ENCODE peak calls at places on chromosome 4, in ten cellular contexts. P is heart left ventricle, A is OCI-LY7, Y is IMR-90, S is esophagus squamous epithelium, H is uterus, B is psoas muscle, E is DND-41, V is left lung, G is cardiac muscle cell. O is an unnamed sample.

GRCh38 chr4:36392916-36393315 is 111.5 kb downstream of the DTHD1 start:
- DNase-seq in P (no peak), A (no peak), Y (no peak), S (no peak), H (no peak), B (no peak), E (no peak), V (no peak), G (no peak), O (no peak)

GRCh38 chr4:40307627-40308497 is 27.3 kb upstream of the CHRNA9 start:
- DNase-seq in P (peak; percentile 34), A (peak; percentile 87), Y (no peak), S (no peak), H (no peak), B (no peak), E (peak; percentile 77), V (peak; percentile 67), G (no peak), O (no peak)

GRCh38 chr4:83851261-83852084 is 315.6 kb downstream of the GPAT3 start:
- DNase-seq in P (no peak), A (no peak), Y (peak; percentile 37), S (no peak), H (no peak), B (no peak), E (no peak), V (no peak), G (peak; percentile 5), O (peak; percentile 93)

GRCh38 chr4:103099691-103100392 is at the start of gene BDH2:
- DNase-seq in P (peak; percentile 58), A (peak; percentile 94), Y (peak; percentile 97), S (no peak), H (peak; percentile 78), B (no peak), E (peak; percentile 58), V (peak; percentile 45), G (peak; percentile 89), O (peak; percentile 96)

GRCh38 chr4:83082777-83083176 is 31.8 kb downstream of the PLAC8 start:
- DNase-seq in P (no peak), A (no peak), Y (no peak), S (no peak), H (no peak), B (no peak), E (no peak), V (no peak), G (no peak), O (no peak)

GRCh38 chr4:74146581-74147129 is 11.3 kb upstream of the MTHFD2L start:
- DNase-seq in P (no peak), A (no peak), Y (no peak), S (no peak), H (no peak), B (no peak), E (no peak), V (no peak), G (no peak), O (no peak)

GRCh38 chr4:7206856-7207567 is 14.7 kb downstream of the SORCS2 start:
- DNase-seq in P (peak; percentile 86), A (no peak), Y (peak; percentile 90), S (no peak), H (peak; percentile 88), B (peak; percentile 89), E (no peak), V (peak; percentile 82), G (peak; percentile 54), O (no peak)

GRCh38 chr4:109398928-109399327 is 34.7 kb upstream of the SEC24B start:
- DNase-seq in P (no peak), A (no peak), Y (no peak), S (no peak), H (no peak), B (no peak), E (no peak), V (no peak), G (no peak), O (no peak)

GRCh38 chr4:152083348-152083747 is 322.5 kb upstream of the GATB start:
- DNase-seq in P (no peak), A (no peak), Y (no peak), S (no peak), H (no peak), B (no peak), E (no peak), V (no peak), G (no peak), O (no peak)

GRCh38 chr4:130125468-130125867 is 1029.5 kb downstream of the C4orf33 start:
- DNase-seq in P (no peak), A (no peak), Y (no peak), S (no peak), H (no peak), B (no peak), E (no peak), V (no peak), G (no peak), O (no peak)

GRCh38 chr4:183350317-183351071 is 28.3 kb upstream of the CLDN24 start:
- DNase-seq in P (no peak), A (no peak), Y (no peak), S (no peak), H (no peak), B (no peak), E (no peak), V (no peak), G (no peak), O (no peak)

GRCh38 chr4:106058919-106059318 is 163.6 kb downstream of the NPNT start:
- DNase-seq in P (no peak), A (no peak), Y (peak; percentile 31), S (no peak), H (no peak), B (no peak), E (no peak), V (no peak), G (no peak), O (no peak)

GRCh38 chr4:155600246-155600645 is 66.4 kb upstream of the GUCY1A1 start:
- DNase-seq in P (no peak), A (no peak), Y (no peak), S (no peak), H (no peak), B (no peak), E (no peak), V (no peak), G (no peak), O (no peak)

GRCh38 chr4:54658321-54659093 is 750 bp downstream of the KIT start:
- DNase-seq in P (peak; percentile 53), A (no peak), Y (peak; percentile 36), S (no peak), H (peak; percentile 18), B (peak; percentile 52), E (no peak), V (peak; percentile 47), G (peak; percentile 78), O (peak; percentile 77)

DNA sequence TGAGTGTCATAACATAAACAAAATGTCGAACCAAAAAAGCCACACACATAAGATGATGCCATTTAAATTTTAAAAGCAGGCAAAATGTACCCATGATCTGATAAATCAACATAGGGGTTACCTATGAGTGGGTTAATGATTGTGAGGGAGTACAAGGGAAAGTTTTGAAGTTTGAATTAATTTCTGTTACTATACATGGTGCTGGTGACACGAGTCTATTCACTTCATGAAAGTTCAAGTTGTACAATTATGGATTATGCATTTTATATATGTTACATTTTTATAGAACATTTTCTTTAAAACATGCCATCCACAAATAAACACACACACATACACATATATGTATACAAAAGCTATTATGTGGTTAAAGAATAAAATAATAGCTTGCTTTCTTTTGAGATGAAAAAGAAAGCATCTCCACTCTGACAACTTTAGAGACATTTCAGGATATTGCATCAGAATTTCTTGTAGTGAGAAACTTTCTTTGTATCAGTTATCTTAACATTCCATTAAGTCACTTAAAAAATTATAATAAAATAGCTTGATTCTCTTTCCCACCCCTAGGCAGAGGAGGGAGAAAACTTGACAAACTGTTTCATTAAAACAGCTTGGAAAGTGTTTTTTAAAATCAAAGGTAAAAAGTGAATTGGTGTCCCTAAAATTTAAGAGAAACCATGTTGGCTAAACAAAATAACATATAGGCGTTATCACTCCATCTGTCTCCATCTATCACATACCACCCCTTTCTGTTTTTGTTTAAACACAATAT is 891.8 kb upstream of the NDST4 start:
- DNase-seq in P (no peak), A (peak; percentile 22), Y (no peak), S (no peak), H (no peak), B (no peak), E (no peak), V (no peak), G (no peak), O (no peak)
- H3K4me1 ChIP-seq in P (no peaks in the 10 kb centered on the region), A (no peaks in the 10 kb centered on the region), Y (no peaks in the 10 kb centered on the region), S (no peaks in the 10 kb centered on the region), H (no peaks in the 10 kb centered on the region), B (no peaks in the 10 kb centered on the region), E (peaks cover 18% of the 10 kb centered on the region), V (no peaks in the 10 kb centered on the region), G (no peaks in the 10 kb centered on the region), O (no peaks in the 10 kb centered on the region)

GRCh38 chr4:98838977-98839618 is 89.8 kb downstream of the EIF4E start:
- DNase-seq in P (no peak), A (no peak), Y (peak; percentile 15), S (no peak), H (no peak), B (no peak), E (no peak), V (no peak), G (no peak), O (peak; percentile 76)
- H3K4me3 ChIP-seq in P (peak overlapping the region; percentile 22), A (no peak overlapping the region), Y (no peak overlapping the region), S (no peak overlapping the region), H (no peak overlapping the region), B (no peak overlapping the region), E (no peak overlapping the region), V (no peak overlapping the region), G (no peak overlapping the region), O (no peak overlapping the region)

GRCh38 chr4:21451032-21451431 is 497.5 kb downstream of the KCNIP4 start:
- DNase-seq in P (no peak), A (no peak), Y (peak; percentile 4), S (no peak), H (no peak), B (no peak), E (no peak), V (no peak), G (no peak), O (no peak)
- H3K9me3 ChIP-seq in P (no peaks in the 10 kb centered on the region), A (no peaks in the 10 kb centered on the region), Y (peaks cover 5% of the 10 kb centered on the region), S (no peaks in the 10 kb centered on the region), H (no peaks in the 10 kb centered on the region), B (peaks cover 3% of the 10 kb centered on the region), E (no peaks in the 10 kb centered on the region), V (no peaks in the 10 kb centered on the region), G (no peaks in the 10 kb centered on the region), O (no peaks in the 10 kb centered on the region)

GRCh38 chr4:81650871-81651270 is 179.2 kb upstream of the RASGEF1B start:
- DNase-seq in P (no peak), A (no peak), Y (no peak), S (no peak), H (no peak), B (no peak), E (peak; percentile 71), V (no peak), G (peak; percentile 5), O (no peak)

GRCh38 chr4:81648576-81649272 is 177.0 kb upstream of the RASGEF1B start:
- DNase-seq in P (no peak), A (peak; percentile 88), Y (no peak), S (no peak), H (no peak), B (no peak), E (peak; percentile 87), V (peak; percentile 45), G (no peak), O (no peak)

GRCh38 chr4:81647388-81647787 is 175.7 kb upstream of the RASGEF1B start:
- DNase-seq in P (no peak), A (no peak), Y (no peak), S (no peak), H (no peak), B (no peak), E (no peak), V (no peak), G (no peak), O (no peak)

GRCh38 chr4:81651500-81651899 is 179.8 kb upstream of the RASGEF1B start:
- DNase-seq in P (no peak), A (peak; percentile 46), Y (no peak), S (no peak), H (no peak), B (no peak), E (no peak), V (no peak), G (no peak), O (no peak)

GRCh38 chr4:81652069-81652478 is 180.4 kb upstream of the RASGEF1B start:
- DNase-seq in P (no peak), A (no peak), Y (no peak), S (no peak), H (no peak), B (no peak), E (no peak), V (no peak), G (no peak), O (no peak)
- H3K4me1 ChIP-seq in P (no peaks in the 10 kb centered on the region), A (peaks cover 70% of the 10 kb centered on the region), Y (no peaks in the 10 kb centered on the region), S (peaks cover 5% of the 10 kb centered on the region), H (no peaks in the 10 kb centered on the region), B (no peaks in the 10 kb centered on the region), E (peaks cover 52% of the 10 kb centered on the region), V (no peaks in the 10 kb centered on the region), G (no peaks in the 10 kb centered on the region), O (no peaks in the 10 kb centered on the region)

O was measured in HAP-1.